ENCODE peak calls at places on chromosomes 11 and 22, in seven cellular contexts. One of them, this sample, is unnamed.

GRCh38 chr22:35914665-35915476 is 113.8 kb downstream of the RBFOX2 start:
- DNase-seq in GDM1: no peak
- DNase-seq in stimulated activated CD4-positive, alpha-beta T cell treated with anti-CD3 and anti-CD28 coated beads, Interleukin-12 subunit alpha, Interleukin-12 subunit beta, amount 100 ng/mL, for 4 hours: no peak
- DNase-seq in stimulated activated CD8-positive, alpha-beta memory T cell treated with anti-CD3 and anti-CD28 coated beads, Interleukin-15, amount 100 ng/mL, for 1 hour: no peak
- DNase-seq in activated T-helper 9 cell treated with anti-CD3 and anti-CD28 coated beads, Interleukin-2, amount 50 U/mL, for 16 hours: no peak
- DNase-seq in AG08395: peak; percentile 89
- DNase-seq in psoas muscle: peak; percentile 55
- DNase-seq in this sample: peak; percentile 93

GRCh38 chr11:121067453-121067852 is 33.6 kb upstream of the TECTA start:
- DNase-seq in GDM1: no peak
- DNase-seq in stimulated activated CD4-positive, alpha-beta T cell treated with anti-CD3 and anti-CD28 coated beads, Interleukin-12 subunit alpha, Interleukin-12 subunit beta, amount 100 ng/mL, for 4 hours: no peak
- DNase-seq in stimulated activated CD8-positive, alpha-beta memory T cell treated with anti-CD3 and anti-CD28 coated beads, Interleukin-15, amount 100 ng/mL, for 1 hour: no peak
- DNase-seq in activated T-helper 9 cell treated with anti-CD3 and anti-CD28 coated beads, Interleukin-2, amount 50 U/mL, for 16 hours: no peak
- DNase-seq in AG08395: no peak
- DNase-seq in psoas muscle: no peak
- DNase-seq in this sample: no peak

GRCh38 chr11:111376453-111376871 is 2.6 kb downstream of the POU2AF1 start:
- DNase-seq in GDM1: no peak
- DNase-seq in stimulated activated CD4-positive, alpha-beta T cell treated with anti-CD3 and anti-CD28 coated beads, Interleukin-12 subunit alpha, Interleukin-12 subunit beta, amount 100 ng/mL, for 4 hours: no peak
- DNase-seq in stimulated activated CD8-positive, alpha-beta memory T cell treated with anti-CD3 and anti-CD28 coated beads, Interleukin-15, amount 100 ng/mL, for 1 hour: no peak
- DNase-seq in activated T-helper 9 cell treated with anti-CD3 and anti-CD28 coated beads, Interleukin-2, amount 50 U/mL, for 16 hours: no peak
- DNase-seq in AG08395: no peak
- DNase-seq in psoas muscle: no peak
- DNase-seq in this sample: peak; percentile 59

GRCh38 chr22:49621601-49622210 is 206.0 kb downstream of the BRD1 start:
- DNase-seq in GDM1: no peak
- DNase-seq in stimulated activated CD4-positive, alpha-beta T cell treated with anti-CD3 and anti-CD28 coated beads, Interleukin-12 subunit alpha, Interleukin-12 subunit beta, amount 100 ng/mL, for 4 hours: no peak
- DNase-seq in stimulated activated CD8-positive, alpha-beta memory T cell treated with anti-CD3 and anti-CD28 coated beads, Interleukin-15, amount 100 ng/mL, for 1 hour: no peak
- DNase-seq in activated T-helper 9 cell treated with anti-CD3 and anti-CD28 coated beads, Interleukin-2, amount 50 U/mL, for 16 hours: no peak
- DNase-seq in AG08395: no peak
- DNase-seq in psoas muscle: peak; percentile 21
- DNase-seq in this sample: no peak

GRCh38 chr22:17920145-17920605 is 104.2 kb downstream of the MICAL3 start:
- DNase-seq in GDM1: no peak
- DNase-seq in stimulated activated CD4-positive, alpha-beta T cell treated with anti-CD3 and anti-CD28 coated beads, Interleukin-12 subunit alpha, Interleukin-12 subunit beta, amount 100 ng/mL, for 4 hours: no peak
- DNase-seq in stimulated activated CD8-positive, alpha-beta memory T cell treated with anti-CD3 and anti-CD28 coated beads, Interleukin-15, amount 100 ng/mL, for 1 hour: no peak
- DNase-seq in activated T-helper 9 cell treated with anti-CD3 and anti-CD28 coated beads, Interleukin-2, amount 50 U/mL, for 16 hours: no peak
- DNase-seq in AG08395: no peak
- DNase-seq in psoas muscle: no peak
- DNase-seq in this sample: no peak

GRCh38 chr11:128095459-128096096 is 491.8 kb downstream of the ETS1 start:
- DNase-seq in GDM1: no peak
- DNase-seq in stimulated activated CD4-positive, alpha-beta T cell treated with anti-CD3 and anti-CD28 coated beads, Interleukin-12 subunit alpha, Interleukin-12 subunit beta, amount 100 ng/mL, for 4 hours: no peak
- DNase-seq in stimulated activated CD8-positive, alpha-beta memory T cell treated with anti-CD3 and anti-CD28 coated beads, Interleukin-15, amount 100 ng/mL, for 1 hour: no peak
- DNase-seq in activated T-helper 9 cell treated with anti-CD3 and anti-CD28 coated beads, Interleukin-2, amount 50 U/mL, for 16 hours: no peak
- DNase-seq in AG08395: peak; percentile 37
- DNase-seq in psoas muscle: no peak
- DNase-seq in this sample: peak; percentile 96

GRCh38 chr11:116070555-116070954 is 566.3 kb upstream of the CADM1 start:
- DNase-seq in GDM1: no peak
- DNase-seq in stimulated activated CD4-positive, alpha-beta T cell treated with anti-CD3 and anti-CD28 coated beads, Interleukin-12 subunit alpha, Interleukin-12 subunit beta, amount 100 ng/mL, for 4 hours: no peak
- DNase-seq in stimulated activated CD8-positive, alpha-beta memory T cell treated with anti-CD3 and anti-CD28 coated beads, Interleukin-15, amount 100 ng/mL, for 1 hour: no peak
- DNase-seq in activated T-helper 9 cell treated with anti-CD3 and anti-CD28 coated beads, Interleukin-2, amount 50 U/mL, for 16 hours: no peak
- DNase-seq in AG08395: no peak
- DNase-seq in psoas muscle: no peak
- DNase-seq in this sample: no peak

GRCh38 chr11:118783724-118784495 is 7.1 kb downstream of the DDX6 start:
- DNase-seq in GDM1: no peak
- DNase-seq in stimulated activated CD4-positive, alpha-beta T cell treated with anti-CD3 and anti-CD28 coated beads, Interleukin-12 subunit alpha, Interleukin-12 subunit beta, amount 100 ng/mL, for 4 hours: no peak
- DNase-seq in stimulated activated CD8-positive, alpha-beta memory T cell treated with anti-CD3 and anti-CD28 coated beads, Interleukin-15, amount 100 ng/mL, for 1 hour: no peak
- DNase-seq in activated T-helper 9 cell treated with anti-CD3 and anti-CD28 coated beads, Interleukin-2, amount 50 U/mL, for 16 hours: no peak
- DNase-seq in AG08395: no peak
- DNase-seq in psoas muscle: peak; percentile 76
- DNase-seq in this sample: no peak

GRCh38 chr22:42777126-42777525 is 56.5 kb upstream of the A4GALT start:
- DNase-seq in GDM1: no peak
- DNase-seq in stimulated activated CD4-positive, alpha-beta T cell treated with anti-CD3 and anti-CD28 coated beads, Interleukin-12 subunit alpha, Interleukin-12 subunit beta, amount 100 ng/mL, for 4 hours: no peak
- DNase-seq in stimulated activated CD8-positive, alpha-beta memory T cell treated with anti-CD3 and anti-CD28 coated beads, Interleukin-15, amount 100 ng/mL, for 1 hour: no peak
- DNase-seq in activated T-helper 9 cell treated with anti-CD3 and anti-CD28 coated beads, Interleukin-2, amount 50 U/mL, for 16 hours: no peak
- DNase-seq in AG08395: no peak
- DNase-seq in psoas muscle: no peak
- DNase-seq in this sample: no peak

GRCh38 chr11:111913997-111914396 is 1.5 kb downstream of the HSPB2 start:
- DNase-seq in GDM1: no peak
- DNase-seq in stimulated activated CD4-positive, alpha-beta T cell treated with anti-CD3 and anti-CD28 coated beads, Interleukin-12 subunit alpha, Interleukin-12 subunit beta, amount 100 ng/mL, for 4 hours: no peak
- DNase-seq in stimulated activated CD8-positive, alpha-beta memory T cell treated with anti-CD3 and anti-CD28 coated beads, Interleukin-15, amount 100 ng/mL, for 1 hour: no peak
- DNase-seq in activated T-helper 9 cell treated with anti-CD3 and anti-CD28 coated beads, Interleukin-2, amount 50 U/mL, for 16 hours: no peak
- DNase-seq in AG08395: peak; percentile 85
- DNase-seq in psoas muscle: peak; percentile 69
- DNase-seq in this sample: peak; percentile 27

GRCh38 chr22:46900549-46900948 is 138.1 kb downstream of the TBC1D22A start:
- DNase-seq in GDM1: no peak
- DNase-seq in stimulated activated CD4-positive, alpha-beta T cell treated with anti-CD3 and anti-CD28 coated beads, Interleukin-12 subunit alpha, Interleukin-12 subunit beta, amount 100 ng/mL, for 4 hours: no peak
- DNase-seq in stimulated activated CD8-positive, alpha-beta memory T cell treated with anti-CD3 and anti-CD28 coated beads, Interleukin-15, amount 100 ng/mL, for 1 hour: no peak
- DNase-seq in activated T-helper 9 cell treated with anti-CD3 and anti-CD28 coated beads, Interleukin-2, amount 50 U/mL, for 16 hours: no peak
- DNase-seq in AG08395: no peak
- DNase-seq in psoas muscle: no peak
- DNase-seq in this sample: no peak

GRCh38 chr11:69699213-69699612 is 4.6 kb downstream of the FGF19 start:
- DNase-seq in GDM1: no peak
- DNase-seq in stimulated activated CD4-positive, alpha-beta T cell treated with anti-CD3 and anti-CD28 coated beads, Interleukin-12 subunit alpha, Interleukin-12 subunit beta, amount 100 ng/mL, for 4 hours: no peak
- DNase-seq in stimulated activated CD8-positive, alpha-beta memory T cell treated with anti-CD3 and anti-CD28 coated beads, Interleukin-15, amount 100 ng/mL, for 1 hour: no peak
- DNase-seq in activated T-helper 9 cell treated with anti-CD3 and anti-CD28 coated beads, Interleukin-2, amount 50 U/mL, for 16 hours: no peak
- DNase-seq in AG08395: peak; percentile 54
- DNase-seq in psoas muscle: no peak
- DNase-seq in this sample: no peak

GRCh38 chr11:76214186-76214585 is 7.9 kb upstream of the WNT11 start:
- DNase-seq in GDM1: no peak
- DNase-seq in stimulated activated CD4-positive, alpha-beta T cell treated with anti-CD3 and anti-CD28 coated beads, Interleukin-12 subunit alpha, Interleukin-12 subunit beta, amount 100 ng/mL, for 4 hours: no peak
- DNase-seq in stimulated activated CD8-positive, alpha-beta memory T cell treated with anti-CD3 and anti-CD28 coated beads, Interleukin-15, amount 100 ng/mL, for 1 hour: no peak
- DNase-seq in activated T-helper 9 cell treated with anti-CD3 and anti-CD28 coated beads, Interleukin-2, amount 50 U/mL, for 16 hours: no peak
- DNase-seq in AG08395: no peak
- DNase-seq in psoas muscle: peak; percentile 34
- DNase-seq in this sample: no peak

GRCh38 chr11:115496892-115497291 is 7.3 kb downstream of the CADM1 start:
- DNase-seq in GDM1: no peak
- DNase-seq in stimulated activated CD4-positive, alpha-beta T cell treated with anti-CD3 and anti-CD28 coated beads, Interleukin-12 subunit alpha, Interleukin-12 subunit beta, amount 100 ng/mL, for 4 hours: no peak
- DNase-seq in stimulated activated CD8-positive, alpha-beta memory T cell treated with anti-CD3 and anti-CD28 coated beads, Interleukin-15, amount 100 ng/mL, for 1 hour: no peak
- DNase-seq in activated T-helper 9 cell treated with anti-CD3 and anti-CD28 coated beads, Interleukin-2, amount 50 U/mL, for 16 hours: no peak
- DNase-seq in AG08395: no peak
- DNase-seq in psoas muscle: no peak
- DNase-seq in this sample: peak; percentile 29